ENCODE peak calls at places on chromosome 2, in seven cellular contexts. One of them, this sample, is unnamed.

GRCh38 chr2:159564081-159564480 is 52.3 kb downstream of the BAZ2B start:
- DNase-seq in T-cell: no peak
- DNase-seq in stimulated activated CD4-positive, alpha-beta T cell treated with anti-CD3 and anti-CD28 coated beads, Interleukin-15, amount 100 ng/mL, for 48 hours: no peak
- DNase-seq in Jurkat, Clone E6-1: no peak
- DNase-seq in T1000: no peak
- DNase-seq in D341Med: no peak
- DNase-seq in cardiac fibroblast: peak
- DNase-seq in this sample: no peak

GRCh38 chr2:46309052-46309953 is 12.1 kb downstream of the EPAS1 start:
- DNase-seq in T-cell: no peak
- DNase-seq in stimulated activated CD4-positive, alpha-beta T cell treated with anti-CD3 and anti-CD28 coated beads, Interleukin-15, amount 100 ng/mL, for 48 hours: no peak
- DNase-seq in Jurkat, Clone E6-1: no peak
- DNase-seq in T1000: peak
- DNase-seq in D341Med: no peak
- DNase-seq in cardiac fibroblast: peak
- DNase-seq in this sample: peak

GRCh38 chr2:20371656-20372055 is 21.0 kb upstream of the PUM2 start:
- DNase-seq in T-cell: no peak
- DNase-seq in stimulated activated CD4-positive, alpha-beta T cell treated with anti-CD3 and anti-CD28 coated beads, Interleukin-15, amount 100 ng/mL, for 48 hours: no peak
- DNase-seq in Jurkat, Clone E6-1: no peak
- DNase-seq in T1000: no peak
- DNase-seq in D341Med: no peak
- DNase-seq in cardiac fibroblast: no peak
- DNase-seq in this sample: no peak

GRCh38 chr2:27408601-27409320 is 630 bp downstream of the PPM1G start:
- DNase-seq in T-cell: no peak
- DNase-seq in stimulated activated CD4-positive, alpha-beta T cell treated with anti-CD3 and anti-CD28 coated beads, Interleukin-15, amount 100 ng/mL, for 48 hours: no peak
- DNase-seq in Jurkat, Clone E6-1: no peak
- DNase-seq in T1000: no peak
- DNase-seq in D341Med: peak
- DNase-seq in cardiac fibroblast: peak
- DNase-seq in this sample: no peak

GRCh38 chr2:238527565-238527964 is 100.8 kb downstream of the ASB1 start:
- DNase-seq in T-cell: no peak
- DNase-seq in stimulated activated CD4-positive, alpha-beta T cell treated with anti-CD3 and anti-CD28 coated beads, Interleukin-15, amount 100 ng/mL, for 48 hours: no peak
- DNase-seq in Jurkat, Clone E6-1: no peak
- DNase-seq in T1000: no peak
- DNase-seq in D341Med: no peak
- DNase-seq in cardiac fibroblast: peak
- DNase-seq in this sample: peak

GRCh38 chr2:46066591-46066990 is 230.6 kb upstream of the EPAS1 start:
- DNase-seq in T-cell: no peak
- DNase-seq in stimulated activated CD4-positive, alpha-beta T cell treated with anti-CD3 and anti-CD28 coated beads, Interleukin-15, amount 100 ng/mL, for 48 hours: no peak
- DNase-seq in Jurkat, Clone E6-1: no peak
- DNase-seq in T1000: no peak
- DNase-seq in D341Med: no peak
- DNase-seq in cardiac fibroblast: peak
- DNase-seq in this sample: no peak

GRCh38 chr2:238015705-238016104 is 45.1 kb upstream of the SCLY start:
- DNase-seq in T-cell: no peak
- DNase-seq in stimulated activated CD4-positive, alpha-beta T cell treated with anti-CD3 and anti-CD28 coated beads, Interleukin-15, amount 100 ng/mL, for 48 hours: no peak
- DNase-seq in Jurkat, Clone E6-1: no peak
- DNase-seq in T1000: no peak
- DNase-seq in D341Med: peak
- DNase-seq in cardiac fibroblast: no peak
- DNase-seq in this sample: no peak

GRCh38 chr2:219131327-219131726 is 29.3 kb downstream of the NHEJ1 start:
- DNase-seq in T-cell: no peak
- DNase-seq in stimulated activated CD4-positive, alpha-beta T cell treated with anti-CD3 and anti-CD28 coated beads, Interleukin-15, amount 100 ng/mL, for 48 hours: no peak
- DNase-seq in Jurkat, Clone E6-1: no peak
- DNase-seq in T1000: no peak
- DNase-seq in D341Med: no peak
- DNase-seq in cardiac fibroblast: no peak
- DNase-seq in this sample: no peak